ENCODE peak calls at places on chromosomes 3 and 15, in four cellular contexts. O is H9, J is mesendoderm, A is H1. E is an unnamed sample.

GRCh38 chr3:183560607-183561006 is 5.1 kb upstream of the KLHL6 start:
- DNase-seq in J (peak), O (peak), A (no peak), E (no peak)

GRCh38 chr3:30227571-30228301 is 378.7 kb upstream of the TGFBR2 start:
- DNase-seq in O (no peak), J (no peak), A (no peak), E (peak)

GRCh38 chr3:160921020-160921635 is 165.1 kb downstream of the PPM1L start:
- DNase-seq in A (no peak), J (peak), O (peak), E (peak)

GRCh38 chr3:37291275-37291700 is 116.9 kb upstream of the LRRFIP2 start:
- DNase-seq in J (peak), A (no peak), O (no peak), E (peak)

GRCh38 chr3:157226173-157226847 is 66.4 kb upstream of the CCNL1 start:
- DNase-seq in O (no peak), J (no peak), A (no peak), E (peak)

GRCh38 chr3:196640501-196640968 is 1.0 kb downstream of the NRROS start:
- DNase-seq in O (no peak), J (no peak), A (no peak), E (no peak)

GRCh38 chr3:41265823-41266273 is 66.5 kb downstream of the CTNNB1 start:
- DNase-seq in O (no peak), J (no peak), A (no peak), E (peak)

GRCh38 chr15:74132681-74133070 is 2.3 kb downstream of the ISLR2 start:
- DNase-seq in O (peak), J (peak), A (peak), E (peak)

GRCh38 chr3:138046955-138047354 is 37.0 kb downstream of the CLDN18 start:
- DNase-seq in O (no peak), J (peak), A (no peak), E (no peak)

GRCh38 chr15:29935296-29936020 is 113.2 kb upstream of the TJP1 start:
- DNase-seq in A (no peak), O (peak), J (peak), E (no peak)

GRCh38 chr15:93460717-93461116 is 371.7 kb upstream of the RGMA start:
- DNase-seq in A (no peak), O (no peak), J (no peak), E (no peak)

GRCh38 chr3:172564499-172564898 is 41.3 kb upstream of the TNFSF10 start:
- DNase-seq in O (no peak), J (no peak), A (no peak), E (no peak)

GRCh38 chr3:1824359-1824758 is 274.3 kb upstream of the CNTN4 start:
- DNase-seq in A (no peak), J (no peak), O (no peak), E (no peak)

GRCh38 chr15:28132524-28133275 is 33.6 kb upstream of the OCA2 start:
- DNase-seq in J (peak), O (no peak), A (no peak), E (peak)

GRCh38 chr15:22968356-22968755 is 11.8 kb downstream of the CYFIP1 start:
- DNase-seq in A (no peak), O (no peak), J (no peak), E (peak)

GRCh38 chr3:184377882-184378445 is at the start of gene THPO:
- DNase-seq in A (no peak), J (peak), O (peak), E (no peak)

GRCh38 chr3:9250236-9250635 is 790 bp upstream of the SRGAP3 start:
- DNase-seq in A (no peak), J (no peak), O (peak), E (no peak)

GRCh38 chr3:192482809-192483208 is 244.5 kb downstream of the FGF12 start:
- DNase-seq in O (no peak), A (no peak), J (no peak), E (no peak)

GRCh38 chr3:182621435-182622240 is 171.7 kb upstream of the ATP11B start:
- DNase-seq in A (no peak), O (no peak), J (no peak), E (no peak)

GRCh38 chr15:66503780-66504562 is 684 bp downstream of the RPL4 start:
- DNase-seq in O (no peak), J (no peak), A (no peak), E (no peak)

GRCh38 chr3:110811050-110811449 is 260.6 kb upstream of the NECTIN3 start:
- DNase-seq in O (no peak), J (no peak), A (no peak), E (peak)

GRCh38 chr15:45689616-45690015 is 54.8 kb downstream of the SQOR start:
- DNase-seq in J (no peak), A (no peak), O (no peak), E (no peak)
- H4K5ac ChIP-seq in J (no peak), A (no peak), O (no peak), E (no peak)

GRCh38 chr3:25412269-25412668 is 15.8 kb upstream of the RARB start:
- DNase-seq in J (no peak), O (no peak), A (no peak), E (peak)
- H4K5ac ChIP-seq in J (no peak), O (no peak), A (no peak), E (no peak)

DNA sequence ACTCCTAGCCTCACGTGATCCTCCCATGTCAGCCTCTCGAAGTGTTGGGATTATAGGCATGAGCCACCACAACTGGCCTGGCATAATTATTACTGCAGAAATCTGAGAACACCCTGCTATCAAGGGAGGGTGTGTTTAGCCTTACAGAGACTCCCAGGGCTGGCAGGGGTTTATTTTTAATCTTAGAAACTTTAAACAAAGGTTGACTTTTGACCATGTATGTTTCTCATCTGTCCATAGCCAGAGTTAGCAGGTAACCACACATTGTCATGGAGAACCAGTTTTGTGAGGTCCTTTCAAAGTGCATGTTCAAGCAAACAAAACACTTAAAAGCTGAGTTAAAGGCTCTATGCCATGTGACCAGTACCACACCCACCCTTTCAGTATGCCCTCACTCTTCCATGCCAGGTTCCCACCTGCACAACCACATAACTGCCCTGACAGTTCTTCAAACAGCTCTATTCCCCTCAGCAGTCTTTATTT is 11.1 kb downstream of the SIAH2 start:
- DNase-seq in O (no peak), A (no peak), J (no peak), E (no peak)
- H4K5ac ChIP-seq in O (no peak), A (no peak), J (no peak), E (no peak)

DNA sequence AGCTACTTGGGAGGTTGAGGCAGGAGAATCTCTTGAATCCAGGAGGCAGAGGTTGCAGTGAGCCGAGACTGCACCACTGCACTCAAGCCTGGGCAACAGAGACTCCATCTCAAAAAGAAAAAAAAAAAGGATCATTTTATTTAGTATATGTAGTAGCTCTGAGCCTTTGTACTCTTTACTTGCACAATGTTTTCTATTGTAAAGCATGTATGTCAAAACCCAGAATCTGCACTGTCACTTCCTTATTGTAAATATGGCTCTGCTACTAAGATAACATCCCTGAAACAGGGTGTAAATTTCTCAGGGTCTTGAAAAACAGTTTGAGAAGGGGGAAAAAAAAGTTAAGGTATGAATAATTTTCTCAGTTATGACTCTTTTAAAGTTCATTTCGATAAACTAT is 35.1 kb downstream of the SLMAP start:
- DNase-seq in O (no peak), A (no peak), J (no peak), E (peak)
- H4K5ac ChIP-seq in O (no peak), A (no peak), J (no peak), E (no peak)

DNA sequence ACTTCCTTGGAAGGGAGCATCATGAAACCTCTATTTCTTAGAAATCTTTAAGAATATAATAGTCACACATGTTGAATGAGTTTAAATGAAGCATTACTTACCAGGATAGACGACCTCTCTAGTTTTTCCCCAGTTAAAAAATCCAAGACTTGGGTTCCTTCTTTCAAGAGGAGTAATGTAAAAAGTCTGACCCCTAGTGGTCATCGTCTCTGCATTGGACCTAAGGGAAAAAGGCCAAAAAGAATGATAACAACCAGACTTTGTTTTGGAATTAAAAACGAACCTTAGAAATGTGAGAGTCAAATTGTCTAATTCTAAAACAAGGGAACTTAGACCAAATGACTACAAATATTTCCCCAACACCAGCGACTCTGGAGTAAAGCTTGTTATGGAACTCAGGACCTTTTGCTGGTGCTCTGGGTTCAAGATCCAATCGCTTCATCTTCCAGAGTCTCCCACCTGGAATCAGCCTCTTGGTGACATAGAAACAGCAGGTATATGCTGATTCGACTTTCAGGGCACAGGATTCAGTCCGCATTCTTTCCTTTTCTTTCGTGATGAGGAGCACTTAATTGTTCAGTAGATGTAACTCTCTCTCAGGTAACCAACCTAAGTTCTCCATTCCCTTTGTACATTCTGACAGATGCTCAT is 214.8 kb upstream of the TPRG1 start:
- DNase-seq in O (no peak), A (no peak), J (peak), E (peak)
- H4K5ac ChIP-seq in O (no peak), A (no peak), J (no peak), E (no peak)

DNA sequence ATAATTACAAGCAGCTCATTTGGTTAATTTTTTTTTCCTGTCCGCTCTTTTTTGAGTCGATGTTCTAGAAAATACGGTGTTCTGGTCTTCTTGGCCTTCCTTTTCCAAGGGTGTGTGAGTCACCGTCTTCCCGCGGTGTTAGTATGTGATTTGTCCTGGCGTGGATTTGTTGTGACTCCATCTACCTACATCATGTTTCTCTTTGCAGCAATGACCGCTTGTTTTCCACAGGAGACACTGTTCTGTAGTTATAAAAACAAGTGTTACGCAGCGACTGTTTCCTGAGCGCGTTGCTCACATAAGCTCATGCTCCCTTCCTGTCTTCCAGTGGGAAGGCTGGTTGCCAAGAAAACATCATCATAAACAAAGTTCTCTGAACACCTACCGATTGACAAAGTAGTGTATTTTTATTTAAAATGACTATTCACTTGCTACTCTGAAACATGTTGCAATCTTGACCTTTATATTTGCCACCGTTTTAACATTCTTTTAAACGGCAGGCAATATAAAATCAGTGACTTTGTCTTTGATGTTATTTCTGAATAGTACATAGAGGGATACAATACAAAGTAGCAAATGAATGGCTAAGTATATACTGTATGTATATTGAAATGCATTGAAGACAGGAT is 19.0 kb downstream of the USP13 start:
- DNase-seq in O (no peak), A (no peak), J (peak), E (peak)
- H4K5ac ChIP-seq in O (no peak), A (no peak), J (no peak), E (no peak)

DNA sequence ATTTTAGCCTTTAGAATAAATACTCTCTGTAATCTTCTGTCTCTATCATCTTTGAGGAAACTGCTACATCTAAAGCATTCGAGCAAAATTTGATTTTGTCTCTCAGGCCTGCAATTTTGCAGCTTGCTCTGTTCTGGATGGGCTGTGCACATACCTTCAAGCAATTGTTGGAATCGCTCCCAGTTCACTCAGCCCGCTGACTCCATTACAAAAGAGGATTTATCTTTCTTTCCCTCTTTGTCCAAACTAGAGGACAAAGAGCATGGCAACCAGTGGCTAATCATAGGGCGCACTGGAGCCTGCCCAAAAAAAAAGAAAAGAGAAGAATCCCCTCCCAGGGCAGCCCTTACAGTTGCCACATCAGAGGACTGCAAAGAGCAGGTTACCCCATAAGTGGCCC is 49.0 kb upstream of the DUT start:
- DNase-seq in A (no peak), O (no peak), J (no peak), E (peak)
- H4K5ac ChIP-seq in A (no peak), O (no peak), J (no peak), E (no peak)

GRCh38 chr3:190455843-190456242 is 6.1 kb upstream of the TMEM207 start:
- DNase-seq in J (no peak), A (no peak), O (no peak), E (no peak)
- H4K5ac ChIP-seq in J (no peak), A (no peak), O (no peak), E (no peak)

DNA sequence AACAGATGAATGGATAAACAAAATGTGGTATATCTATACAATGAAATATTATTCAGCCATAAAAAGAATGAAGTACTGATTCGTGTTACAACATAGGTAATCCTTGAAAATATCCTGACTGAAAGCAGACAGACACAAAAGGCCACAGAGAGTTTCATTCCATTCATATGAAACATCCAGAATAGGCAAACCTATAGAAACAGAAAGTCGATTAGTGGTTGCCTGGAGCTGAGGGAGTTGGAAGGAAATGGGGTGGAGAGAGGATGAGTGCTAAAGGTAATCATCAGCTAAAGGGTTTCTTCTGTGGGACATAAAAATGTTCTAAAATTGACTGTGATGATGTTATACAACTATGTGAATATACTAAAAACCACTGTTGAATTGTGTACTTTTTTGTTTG is 22.9 kb downstream of the FOXP1 start:
- DNase-seq in A (no peak), J (no peak), O (no peak), E (peak)
- H4K5ac ChIP-seq in A (no peak), J (no peak), O (no peak), E (no peak)